ENCODE peak calls at places on chromosomes 5 and 9, in nine cellular contexts. E is GM13977; S is NCI-H1092; G is erythroblast; I is activated naive CD4-positive, alpha-beta T cell treated with anti-CD3 and anti-CD28 coated beads for 36 hours; R is stimulated activated CD4-positive, alpha-beta T cell treated with anti-CD3 and anti-CD28 coated beads, TNF-alpha, amount 100 ng/mL, for 4 hours; L is OCI-LY7; Y is stimulated activated CD8-positive, alpha-beta memory T cell treated with anti-CD3 and anti-CD28 coated beads, Interleukin-15, amount 100 ng/mL, for 24 hours; N is HS-27A. B is an unnamed sample.

GRCh38 chr5:13957032-13957645 is 12.7 kb upstream of the DNAH5 start:
- DNase-seq in S (peak), E (peak), Y (no peak), N (peak), R (no peak), L (peak), G (peak), I (peak), B (no peak)

GRCh38 chr9:13707635-13708410 is 428.3 kb upstream of the MPDZ start:
- DNase-seq in I (no peak), L (no peak), Y (no peak), S (no peak), N (no peak), E (no peak), G (no peak), R (no peak), B (no peak)

GRCh38 chr5:125002727-125003598 is 256.5 kb upstream of the ZNF608 start:
- DNase-seq in S (no peak), I (no peak), R (no peak), L (no peak), E (no peak), G (no peak), Y (no peak), N (no peak), B (no peak)

GRCh38 chr5:52776116-52776515 is 11.6 kb upstream of the ITGA1 start:
- DNase-seq in L (no peak), N (no peak), Y (no peak), E (no peak), I (peak), R (no peak), G (no peak), S (no peak), B (no peak)

GRCh38 chr5:35856186-35857003 is at the start of gene IL7R:
- DNase-seq in N (no peak), G (no peak), E (no peak), S (no peak), L (peak), Y (no peak), R (no peak), I (no peak), B (no peak)

GRCh38 chr5:149310947-149311675 is 34.2 kb upstream of the GRPEL2 start:
- DNase-seq in S (no peak), I (no peak), G (peak), N (no peak), L (no peak), Y (no peak), R (no peak), E (no peak), B (no peak)

GRCh38 chr9:127660886-127661285 is 45.9 kb upstream of the CFAP157 start:
- DNase-seq in E (no peak), G (no peak), Y (no peak), S (no peak), N (no peak), I (no peak), L (no peak), R (no peak), B (no peak)

GRCh38 chr9:126146254-126147145 is 180.1 kb upstream of the MVB12B start:
- DNase-seq in L (peak), G (peak), N (no peak), S (peak), R (no peak), I (peak), E (peak), Y (no peak), B (no peak)

GRCh38 chr9:111728617-111729366 is 65.9 kb downstream of the SHOC1 start:
- DNase-seq in L (no peak), Y (no peak), S (no peak), R (no peak), G (no peak), I (no peak), N (peak), E (no peak), B (no peak)

GRCh38 chr5:6902597-6902996 is 189.4 kb downstream of the TENT4A start:
- DNase-seq in I (no peak), E (no peak), L (no peak), R (no peak), N (no peak), S (peak), Y (no peak), G (no peak), B (no peak)

GRCh38 chr9:110266786-110267185 is 10.5 kb upstream of the TXN start:
- DNase-seq in R (no peak), I (no peak), E (no peak), L (no peak), Y (no peak), S (no peak), N (no peak), G (peak), B (no peak)

GRCh38 chr5:94705427-94705826 is 87.0 kb downstream of the SLF1 start:
- DNase-seq in Y (no peak), I (no peak), S (no peak), G (no peak), L (no peak), E (no peak), R (no peak), N (no peak), B (no peak)

GRCh38 chr9:132880311-132880661 is 1.6 kb downstream of the SPACA9 start:
- DNase-seq in G (no peak), N (no peak), R (no peak), Y (no peak), I (no peak), L (no peak), E (peak), S (no peak), B (no peak)

GRCh38 chr5:128216860-128217531 is 133.4 kb downstream of the SLC12A2 start:
- DNase-seq in L (no peak), S (no peak), Y (no peak), E (no peak), I (no peak), N (peak), R (no peak), G (no peak), B (no peak)

GRCh38 chr9:110810251-110810976 is 141.8 kb downstream of the MUSK start:
- DNase-seq in R (no peak), I (no peak), N (no peak), L (no peak), Y (no peak), S (no peak), G (no peak), E (no peak), B (no peak)

GRCh38 chr9:24712190-24712589 is 166.5 kb upstream of the IZUMO3 start:
- DNase-seq in I (no peak), S (no peak), Y (no peak), L (no peak), R (no peak), E (no peak), G (no peak), N (no peak), B (no peak)

GRCh38 chr9:121945849-121946248 is 147.3 kb downstream of the TTLL11 start:
- DNase-seq in G (no peak), I (no peak), L (peak), N (peak), R (no peak), E (no peak), Y (no peak), S (no peak), B (no peak)

GRCh38 chr5:154349621-154350020 is 96.2 kb upstream of the SAP30L start:
- DNase-seq in G (no peak), Y (no peak), L (no peak), S (no peak), N (no peak), I (no peak), R (no peak), E (no peak), B (no peak)

GRCh38 chr5:148343049-148343413 is 7.7 kb downstream of the SPINK9 start:
- DNase-seq in E (no peak), N (no peak), R (no peak), G (peak), I (no peak), L (no peak), S (no peak), Y (no peak), B (no peak)

GRCh38 chr9:133589454-133590227 is 19.5 kb downstream of the FAM163B start:
- DNase-seq in I (peak), N (no peak), E (no peak), R (peak), G (peak), L (peak), S (no peak), Y (peak), B (no peak)

GRCh38 chr9:5263568-5264218 is 32.5 kb downstream of the INSL4 start:
- DNase-seq in R (no peak), G (peak), Y (no peak), S (no peak), I (peak), L (peak), E (no peak), N (no peak), B (no peak)

GRCh38 chr9:132988244-132989013 is 9.9 kb downstream of the GFI1B start:
- DNase-seq in N (no peak), S (no peak), G (no peak), I (no peak), R (no peak), Y (no peak), L (no peak), E (no peak), B (no peak)

GRCh38 chr5:82512025-82512424 is 233.9 kb upstream of the RPS23 start:
- DNase-seq in Y (no peak), L (no peak), G (no peak), S (no peak), I (peak), N (no peak), R (no peak), E (peak), B (no peak)

GRCh38 chr9:84271004-84271886 is 69.3 kb downstream of the SLC28A3 start:
- DNase-seq in Y (no peak), G (no peak), E (peak), N (no peak), R (no peak), L (peak), I (peak), S (no peak), B (no peak)

GRCh38 chr5:10485142-10485795 is 43.6 kb downstream of the ROPN1L start:
- DNase-seq in L (no peak), E (no peak), Y (no peak), R (no peak), S (no peak), I (no peak), G (peak), N (peak), B (no peak)

GRCh38 chr5:181035991-181036815 is 3.9 kb upstream of the BTNL9 start:
- DNase-seq in L (no peak), G (no peak), I (no peak), E (no peak), R (no peak), Y (no peak), S (no peak), N (no peak), B (no peak)

GRCh38 chr9:99859395-99859980 is 37.8 kb downstream of the NR4A3 start:
- DNase-seq in I (no peak), E (no peak), N (no peak), S (no peak), Y (no peak), R (no peak), G (no peak), L (no peak), B (no peak)

GRCh38 chr9:125646222-125647100 is 60.5 kb downstream of the MAPKAP1 start:
- DNase-seq in L (peak), R (no peak), S (no peak), N (no peak), I (no peak), G (no peak), E (no peak), Y (no peak), B (no peak)

GRCh38 chr5:134464988-134465855 is 53.5 kb upstream of the CDKN2AIPNL start:
- DNase-seq in N (no peak), E (no peak), S (no peak), G (no peak), I (no peak), L (peak), Y (no peak), R (no peak), B (no peak)

GRCh38 chr5:155700333-155700732 is 626.6 kb upstream of the SGCD start:
- DNase-seq in S (no peak), N (no peak), Y (no peak), E (no peak), R (no peak), L (peak), I (no peak), G (no peak), B (no peak)

GRCh38 chr9:37056086-37056485 is 22.0 kb upstream of the PAX5 start:
- DNase-seq in I (no peak), S (no peak), N (no peak), G (no peak), L (no peak), Y (no peak), E (no peak), R (no peak), B (no peak)

GRCh38 chr5:149144637-149145036 is 3.3 kb downstream of the ABLIM3 start:
- DNase-seq in E (no peak), N (no peak), S (no peak), Y (no peak), G (no peak), R (no peak), L (no peak), I (no peak), B (no peak)

GRCh38 chr9:20437466-20437865 is 184.8 kb downstream of the MLLT3 start:
- DNase-seq in I (no peak), E (no peak), L (no peak), N (peak), Y (no peak), G (no peak), S (no peak), R (no peak), B (no peak)

GRCh38 chr5:57320552-57320951 is 146.7 kb downstream of the GPBP1 start:
- DNase-seq in S (no peak), N (no peak), L (no peak), G (no peak), I (no peak), E (no peak), Y (no peak), R (no peak), B (no peak)

GRCh38 chr9:105254226-105254625 is 9.8 kb downstream of the SLC44A1 start:
- DNase-seq in I (no peak), G (no peak), S (no peak), N (no peak), R (no peak), Y (no peak), L (no peak), E (no peak), B (no peak)

GRCh38 chr5:643811-644271 is 31.7 kb downstream of the CEP72 start:
- DNase-seq in I (no peak), N (no peak), Y (no peak), L (peak), R (no peak), S (no peak), E (no peak), G (no peak), B (no peak)

GRCh38 chr9:127826253-127826913 is 23.7 kb downstream of the FPGS start:
- DNase-seq in Y (no peak), G (no peak), E (no peak), I (no peak), R (no peak), L (no peak), N (no peak), S (no peak), B (no peak)

GRCh38 chr5:160869962-160870521 is 18.0 kb upstream of the ATP10B start:
- DNase-seq in N (no peak), Y (no peak), L (no peak), S (no peak), G (no peak), I (no peak), E (no peak), R (no peak), B (no peak)